ENCODE peak calls at places on chromosomes 16 and 17, in seven cellular contexts. P, X, M, Y, A, O and B are unnamed samples.

GRCh38 chr17:33981713-33982601 is 273.1 kb upstream of the CCL2 start:
- DNase-seq in P (no peak), X (no peak), M (no peak), Y (no peak), A (no peak), O (no peak), B (no peak)

GRCh38 chr16:535446-536405 is 8.2 kb downstream of the CAPN15 start:
- DNase-seq in P (peak), X (no peak), M (no peak), Y (peak), A (no peak), O (no peak), B (no peak)

GRCh38 chr17:2796164-2797140 is at the start of gene RAP1GAP2:
- DNase-seq in P (no peak), X (no peak), M (no peak), Y (peak), A (no peak), O (no peak), B (no peak)

GRCh38 chr17:61410100-61410551 is 10.5 kb downstream of the TBX2 start:
- DNase-seq in P (no peak), X (no peak), M (no peak), Y (no peak), A (no peak), O (no peak), B (peak)

GRCh38 chr17:9261059-9262029 is 240.0 kb downstream of the NTN1 start:
- DNase-seq in P (no peak), X (no peak), M (no peak), Y (no peak), A (no peak), O (no peak), B (no peak)

GRCh38 chr17:68289473-68289872 is 1.5 kb downstream of the SLC16A6 start:
- DNase-seq in P (no peak), X (no peak), M (no peak), Y (no peak), A (no peak), O (no peak), B (no peak)

GRCh38 chr16:68935008-68935407 is 91.7 kb downstream of the TANGO6 start:
- DNase-seq in P (no peak), X (no peak), M (no peak), Y (no peak), A (no peak), O (no peak), B (no peak)

GRCh38 chr17:66638707-66639479 is 196.0 kb upstream of the CACNG5 start:
- DNase-seq in P (no peak), X (no peak), M (no peak), Y (no peak), A (no peak), O (no peak), B (no peak)

GRCh38 chr17:15955793-15956541 is 11.0 kb downstream of the ADORA2B start:
- DNase-seq in P (no peak), X (no peak), M (peak), Y (no peak), A (no peak), O (no peak), B (no peak)

GRCh38 chr17:31583795-31584340 is 192.4 kb downstream of the RAB11FIP4 start:
- DNase-seq in P (no peak), X (no peak), M (no peak), Y (no peak), A (no peak), O (no peak), B (no peak)

GRCh38 chr17:34156401-34156740 is 98.7 kb upstream of the CCL2 start:
- DNase-seq in P (no peak), X (no peak), M (peak), Y (no peak), A (no peak), O (no peak), B (peak)

GRCh38 chr16:8675183-8676159 is 1.1 kb downstream of the ABAT start:
- DNase-seq in P (no peak), X (no peak), M (no peak), Y (no peak), A (no peak), O (no peak), B (peak)

GRCh38 chr16:75087040-75087979 is 29.3 kb downstream of the LDHD start:
- DNase-seq in P (no peak), X (no peak), M (no peak), Y (no peak), A (no peak), O (no peak), B (no peak)

GRCh38 chr17:82531431-82531881 is 11.9 kb downstream of the FOXK2 start:
- DNase-seq in P (peak), X (no peak), M (no peak), Y (no peak), A (no peak), O (no peak), B (no peak)

GRCh38 chr17:61467416-61468262 is 15.4 kb downstream of the TBX4 start:
- DNase-seq in P (peak), X (peak), M (peak), Y (peak), A (no peak), O (peak), B (no peak)

GRCh38 chr17:40021471-40021961 is 6.3 kb downstream of the CSF3 start:
- DNase-seq in P (no peak), X (no peak), M (no peak), Y (no peak), A (peak), O (no peak), B (no peak)

GRCh38 chr17:54996441-54996840 is 27.9 kb downstream of the STXBP4 start:
- DNase-seq in P (no peak), X (no peak), M (no peak), Y (no peak), A (no peak), O (no peak), B (no peak)

GRCh38 chr17:48730240-48730550 is 1.6 kb upstream of the HOXB13 start:
- DNase-seq in P (no peak), X (no peak), M (no peak), Y (no peak), A (no peak), O (no peak), B (no peak)

GRCh38 chr17:58570758-58571157 is 56.3 kb upstream of the MTMR4 start:
- DNase-seq in P (no peak), X (no peak), M (peak), Y (no peak), A (no peak), O (no peak), B (no peak)

GRCh38 chr16:28140788-28141618 is 70.8 kb downstream of the XPO6 start:
- DNase-seq in P (no peak), X (no peak), M (no peak), Y (peak), A (no peak), O (no peak), B (peak)
- TF ChIP-seq CTCF in P (no peak), X (no peak), M (no peak), Y (no peak), A (no peak), O (no peak), B (peak)

GRCh38 chr16:67917852-67918236 is 13.8 kb downstream of the CTRL start:
- DNase-seq in P (peak), X (no peak), M (no peak), Y (no peak), A (peak), O (no peak), B (no peak)

GRCh38 chr16:67917140-67917851 is 14.4 kb downstream of the CTRL start:
- DNase-seq in P (no peak), X (no peak), M (no peak), Y (no peak), A (no peak), O (no peak), B (no peak)

GRCh38 chr16:67922221-67922620 is 9.4 kb downstream of the CTRL start:
- DNase-seq in P (no peak), X (no peak), M (no peak), Y (no peak), A (no peak), O (no peak), B (no peak)

GRCh38 chr16:67922740-67923139 is 8.9 kb downstream of the CTRL start:
- DNase-seq in P (no peak), X (no peak), M (no peak), Y (no peak), A (no peak), O (no peak), B (no peak)

GRCh38 chr16:67919618-67920210 is 11.9 kb downstream of the CTRL start:
- DNase-seq in P (no peak), X (no peak), M (no peak), Y (no peak), A (no peak), O (no peak), B (no peak)
- TF ChIP-seq CTCF in P (no peak), X (no peak), M (no peak), Y (no peak), A (no peak), O (no peak), B (no peak)

DNA sequence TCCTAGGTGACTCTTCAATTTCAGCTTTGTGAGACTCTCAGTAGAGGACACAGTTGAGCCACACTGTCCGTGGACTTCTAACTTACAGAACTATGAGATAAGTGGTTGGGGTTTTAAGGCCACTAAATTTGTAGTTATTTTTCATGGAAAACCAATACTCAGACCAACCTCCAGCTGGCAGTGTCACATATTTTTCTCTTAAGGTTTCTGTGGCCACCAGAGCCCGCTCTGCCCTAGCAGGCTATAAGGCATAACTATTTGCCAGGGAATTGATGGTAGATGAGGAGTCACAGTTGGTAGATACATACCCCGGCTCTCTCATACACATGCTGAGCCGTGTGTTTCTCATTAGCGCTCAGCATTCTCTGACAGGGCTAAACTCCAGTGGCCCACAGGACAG is 336.8 kb upstream of the MON1B start:
- DNase-seq in P (no peak), X (no peak), M (no peak), Y (no peak), A (no peak), O (no peak), B (no peak)
- TF ChIP-seq CTCF in P (no peak), X (no peak), M (peak), Y (no peak), A (no peak), O (no peak), B (no peak)

GRCh38 chr17:65155622-65156021 is 18.5 kb downstream of the RGS9 start:
- DNase-seq in P (no peak), X (no peak), M (no peak), Y (no peak), A (no peak), O (no peak), B (peak)

GRCh38 chr17:65158081-65158480 is 20.9 kb downstream of the RGS9 start:
- DNase-seq in P (no peak), X (no peak), M (no peak), Y (no peak), A (no peak), O (no peak), B (no peak)

GRCh38 chr17:65158622-65159021 is 21.5 kb downstream of the RGS9 start:
- DNase-seq in P (no peak), X (no peak), M (no peak), Y (no peak), A (no peak), O (no peak), B (no peak)

GRCh38 chr17:65156185-65156834 is 19.1 kb downstream of the RGS9 start:
- DNase-seq in P (no peak), X (no peak), M (no peak), Y (peak), A (no peak), O (no peak), B (no peak)

GRCh38 chr17:65156835-65157565 is 19.8 kb downstream of the RGS9 start:
- DNase-seq in P (no peak), X (no peak), M (no peak), Y (no peak), A (no peak), O (no peak), B (no peak)
- TF ChIP-seq CTCF in P (no peak), X (no peak), M (no peak), Y (no peak), A (no peak), O (no peak), B (no peak)

GRCh38 chr16:57146735-57147134 is 39.1 kb downstream of the PSME3IP1 start:
- DNase-seq in P (no peak), X (no peak), M (peak), Y (no peak), A (no peak), O (peak), B (no peak)
- TF ChIP-seq CTCF in P (peak), X (peak), M (peak), Y (no peak), A (no peak), O (peak), B (no peak)

GRCh38 chr17:57440522-57441269 is 184.4 kb downstream of the MSI2 start:
- DNase-seq in P (peak), X (peak), M (peak), Y (peak), A (peak), O (peak), B (peak)
- TF ChIP-seq CTCF in P (peak), X (peak), M (peak), Y (peak), A (peak), O (peak), B (peak)

GRCh38 chr17:42547698-42548069 is 5.0 kb upstream of the HSD17B1 start:
- DNase-seq in P (no peak), X (no peak), M (no peak), Y (peak), A (no peak), O (no peak), B (no peak)

GRCh38 chr17:42544874-42545283 is 7.8 kb upstream of the HSD17B1 start:
- DNase-seq in P (no peak), X (no peak), M (no peak), Y (no peak), A (no peak), O (no peak), B (no peak)

GRCh38 chr17:42548993-42549755 is 3.5 kb upstream of the HSD17B1 start:
- DNase-seq in P (no peak), X (no peak), M (no peak), Y (no peak), A (no peak), O (no peak), B (no peak)

GRCh38 chr17:42547001-42547461 is 5.7 kb upstream of the HSD17B1 start:
- DNase-seq in P (no peak), X (no peak), M (no peak), Y (no peak), A (no peak), O (no peak), B (no peak)

GRCh38 chr17:42548070-42548837 is 4.5 kb upstream of the HSD17B1 start:
- DNase-seq in P (no peak), X (peak), M (peak), Y (peak), A (no peak), O (peak), B (peak)
- TF ChIP-seq CTCF in P (peak), X (peak), M (peak), Y (peak), A (peak), O (no peak), B (peak)

GRCh38 chr17:14006249-14006942 is 62.9 kb upstream of the COX10 start:
- DNase-seq in P (no peak), X (no peak), M (no peak), Y (no peak), A (no peak), O (no peak), B (no peak)
- TF ChIP-seq CTCF in P (no peak), X (no peak), M (no peak), Y (no peak), A (no peak), O (no peak), B (no peak)

GRCh38 chr17:6651483-6652452 is at the start of the genes C17orf100 and MED31:
- DNase-seq in P (peak), X (peak), M (peak), Y (peak), A (no peak), O (peak), B (peak)
- TF ChIP-seq CTCF in P (no peak), X (no peak), M (no peak), Y (no peak), A (no peak), O (no peak), B (no peak)

DNA sequence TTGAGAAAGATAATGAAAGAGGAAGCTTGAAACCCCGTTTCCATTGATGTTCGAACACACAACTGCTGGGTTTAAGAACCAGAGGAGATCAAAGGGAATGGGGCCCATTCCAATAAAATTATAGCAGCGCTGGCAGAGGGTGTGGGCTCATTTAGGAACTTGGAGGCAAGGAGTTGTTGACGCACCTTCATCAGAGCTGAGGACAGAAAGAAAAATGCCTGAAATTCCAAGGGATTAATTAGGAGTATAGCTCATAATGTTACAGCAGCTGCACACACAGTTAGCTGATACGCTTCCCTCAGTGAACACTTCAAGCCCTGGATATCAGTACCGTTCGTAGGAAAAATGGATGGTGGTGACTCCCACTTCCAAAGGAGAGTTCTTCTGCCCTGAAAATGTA is 127.2 kb downstream of the AXIN2 start:
- DNase-seq in P (no peak), X (no peak), M (no peak), Y (no peak), A (no peak), O (no peak), B (no peak)
- TF ChIP-seq CTCF in P (no peak), X (no peak), M (no peak), Y (no peak), A (no peak), O (no peak), B (no peak)